ENCODE peak calls at places on chromosomes 12 and 14, in four cellular contexts. One of them, this sample, is unnamed.

GRCh38 chr12:70722584-70723343 is 85.5 kb upstream of the PTPRB start:
- DNase-seq in endodermal cell: no peak
- DNase-seq in heart left ventricle: no peak
- DNase-seq in AG09309: no peak
- DNase-seq in this sample: no peak

GRCh38 chr14:58299665-58300202 is 1.4 kb downstream of the ARID4A start:
- DNase-seq in endodermal cell: no peak
- DNase-seq in AG09309: no peak
- DNase-seq in heart left ventricle: no peak
- DNase-seq in this sample: no peak

GRCh38 chr12:22971771-22972191 is 346.8 kb downstream of the ETNK1 start:
- DNase-seq in AG09309: no peak
- DNase-seq in endodermal cell: no peak
- DNase-seq in heart left ventricle: no peak
- DNase-seq in this sample: no peak

GRCh38 chr12:46303039-46303666 is 34.3 kb upstream of the SLC38A1 start:
- DNase-seq in endodermal cell: peak; percentile 60
- DNase-seq in heart left ventricle: no peak
- DNase-seq in AG09309: no peak
- DNase-seq in this sample: no peak

GRCh38 chr14:72476657-72477499 is 417.0 kb downstream of the DPF3 start:
- DNase-seq in AG09309: peak; percentile 87
- DNase-seq in endodermal cell: peak; percentile 76
- DNase-seq in heart left ventricle: peak; percentile 57
- DNase-seq in this sample: peak; percentile 98

GRCh38 chr12:131831021-131831571 is 2.9 kb downstream of the MMP17 start:
- DNase-seq in AG09309: no peak
- DNase-seq in endodermal cell: peak; percentile 77
- DNase-seq in heart left ventricle: no peak
- DNase-seq in this sample: no peak

GRCh38 chr14:68665116-68665515 is 127.8 kb downstream of the ZFP36L1 start:
- DNase-seq in AG09309: no peak
- DNase-seq in heart left ventricle: no peak
- DNase-seq in endodermal cell: no peak
- DNase-seq in this sample: no peak

GRCh38 chr14:105503918-105504692 is 13.1 kb downstream of the TEDC1 start:
- DNase-seq in AG09309: no peak
- DNase-seq in endodermal cell: no peak
- DNase-seq in heart left ventricle: no peak
- DNase-seq in this sample: no peak

GRCh38 chr14:101947577-101947903 is 16.8 kb upstream of the DYNC1H1 start:
- DNase-seq in heart left ventricle: no peak
- DNase-seq in AG09309: no peak
- DNase-seq in endodermal cell: no peak
- DNase-seq in this sample: no peak

GRCh38 chr12:68530965-68531364 is 79.7 kb upstream of the RAP1B start:
- DNase-seq in AG09309: peak; percentile 80
- DNase-seq in endodermal cell: no peak
- DNase-seq in heart left ventricle: no peak
- DNase-seq in this sample: no peak

GRCh38 chr14:37988472-37988871 is 219.2 kb upstream of the SSTR1 start:
- DNase-seq in endodermal cell: no peak
- DNase-seq in AG09309: no peak
- DNase-seq in heart left ventricle: no peak
- DNase-seq in this sample: no peak

GRCh38 chr12:111761706-111762105 is 5.0 kb upstream of the ALDH2 start:
- DNase-seq in AG09309: no peak
- DNase-seq in endodermal cell: no peak
- DNase-seq in heart left ventricle: no peak
- DNase-seq in this sample: no peak

GRCh38 chr14:68977741-68978549 is 1.2 kb downstream of the ACTN1 start:
- DNase-seq in heart left ventricle: peak; percentile 73
- DNase-seq in endodermal cell: peak; percentile 80
- DNase-seq in AG09309: peak; percentile 88
- DNase-seq in this sample: no peak

GRCh38 chr14:90535556-90535930 is 138.7 kb downstream of the CALM1 start:
- DNase-seq in heart left ventricle: no peak
- DNase-seq in AG09309: no peak
- DNase-seq in endodermal cell: no peak
- DNase-seq in this sample: no peak

GRCh38 chr14:22131749-22132476 is 457.1 kb downstream of the DAD1 start:
- DNase-seq in endodermal cell: peak; percentile 81
- DNase-seq in heart left ventricle: no peak
- DNase-seq in AG09309: no peak
- DNase-seq in this sample: no peak

GRCh38 chr12:107330901-107331431 is 237.6 kb upstream of the CRY1 start:
- DNase-seq in heart left ventricle: no peak
- DNase-seq in AG09309: no peak
- DNase-seq in endodermal cell: peak; percentile 61
- DNase-seq in this sample: no peak

GRCh38 chr14:98408713-98409112 is 863.3 kb downstream of the BCL11B start:
- DNase-seq in endodermal cell: no peak
- DNase-seq in AG09309: no peak
- DNase-seq in heart left ventricle: no peak
- DNase-seq in this sample: no peak

GRCh38 chr12:45601888-45602287 is 127.6 kb upstream of the ARID2 start:
- DNase-seq in endodermal cell: no peak
- DNase-seq in heart left ventricle: no peak
- DNase-seq in AG09309: no peak
- DNase-seq in this sample: no peak

DNA sequence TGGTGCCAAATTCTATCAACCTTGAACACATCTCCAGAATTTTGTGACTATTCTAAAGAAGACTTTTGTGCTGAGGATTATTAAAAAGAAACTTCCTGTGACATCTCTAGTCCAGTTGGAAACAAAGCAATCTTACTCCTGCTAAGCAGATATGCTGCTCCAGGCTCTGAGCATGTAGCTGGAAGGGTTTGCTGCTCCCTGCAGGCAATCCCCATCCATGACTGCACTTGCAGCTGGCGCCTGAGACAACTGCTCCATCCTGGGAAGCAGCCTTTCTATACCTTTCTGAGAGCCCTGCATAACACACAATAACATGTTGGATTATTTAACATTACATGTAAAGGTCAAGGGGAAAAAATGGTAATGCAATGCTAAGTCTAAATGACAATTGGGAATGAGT is 105.1 kb downstream of the NDUFA12 start:
- DNase-seq in endodermal cell: peak; percentile 65
- DNase-seq in heart left ventricle: no peak
- DNase-seq in AG09309: no peak
- DNase-seq in this sample: no peak
- TF ChIP-seq CTCF in endodermal cell: peak; percentile 70
- TF ChIP-seq CTCF in heart left ventricle: no peak
- TF ChIP-seq CTCF in AG09309: peak; percentile 26
- TF ChIP-seq CTCF in this sample: peak; percentile 55

GRCh38 chr12:53217049-53217929 is 10.2 kb upstream of the ITGB7 start:
- DNase-seq in AG09309: no peak
- DNase-seq in endodermal cell: peak; percentile 93
- DNase-seq in heart left ventricle: peak; percentile 50
- DNase-seq in this sample: no peak
- H3K4me3 ChIP-seq in AG09309: peak overlapping the region; percentile 83
- H3K4me3 ChIP-seq in endodermal cell: no peak overlapping the region
- H3K4me3 ChIP-seq in heart left ventricle: peak overlapping the region; percentile 68
- H3K4me3 ChIP-seq in this sample: no peak overlapping the region

GRCh38 chr14:93135399-93135798 is 19.7 kb upstream of the ITPK1 start:
- DNase-seq in endodermal cell: no peak
- DNase-seq in AG09309: no peak
- DNase-seq in heart left ventricle: no peak
- DNase-seq in this sample: no peak

GRCh38 chr14:93133476-93133875 is 17.8 kb upstream of the ITPK1 start:
- DNase-seq in endodermal cell: no peak
- DNase-seq in heart left ventricle: no peak
- DNase-seq in AG09309: peak; percentile 62
- DNase-seq in this sample: no peak

GRCh38 chr14:93142854-93143652 is 27.3 kb upstream of the ITPK1 start:
- DNase-seq in heart left ventricle: no peak
- DNase-seq in endodermal cell: no peak
- DNase-seq in AG09309: no peak
- DNase-seq in this sample: no peak

GRCh38 chr14:93136009-93136408 is 20.3 kb upstream of the ITPK1 start:
- DNase-seq in heart left ventricle: no peak
- DNase-seq in AG09309: no peak
- DNase-seq in endodermal cell: no peak
- DNase-seq in this sample: no peak

GRCh38 chr14:93137864-93138263 is 22.1 kb upstream of the ITPK1 start:
- DNase-seq in heart left ventricle: peak; percentile 69
- DNase-seq in endodermal cell: peak; percentile 52
- DNase-seq in AG09309: no peak
- DNase-seq in this sample: no peak
- TF ChIP-seq CTCF in heart left ventricle: peak; percentile 14
- TF ChIP-seq CTCF in endodermal cell: peak; percentile 38
- TF ChIP-seq CTCF in AG09309: no peak
- TF ChIP-seq CTCF in this sample: peak; percentile 31

GRCh38 chr12:8037947-8038346 is 5.4 kb downstream of the FOXJ2 start:
- DNase-seq in heart left ventricle: no peak
- DNase-seq in AG09309: no peak
- DNase-seq in endodermal cell: peak; percentile 67
- DNase-seq in this sample: no peak
- H3K4me3 ChIP-seq in heart left ventricle: peak overlapping the region; percentile 48
- H3K4me3 ChIP-seq in AG09309: no peak overlapping the region
- H3K4me3 ChIP-seq in endodermal cell: peak overlapping the region; percentile 74
- H3K4me3 ChIP-seq in this sample: no peak overlapping the region

DNA sequence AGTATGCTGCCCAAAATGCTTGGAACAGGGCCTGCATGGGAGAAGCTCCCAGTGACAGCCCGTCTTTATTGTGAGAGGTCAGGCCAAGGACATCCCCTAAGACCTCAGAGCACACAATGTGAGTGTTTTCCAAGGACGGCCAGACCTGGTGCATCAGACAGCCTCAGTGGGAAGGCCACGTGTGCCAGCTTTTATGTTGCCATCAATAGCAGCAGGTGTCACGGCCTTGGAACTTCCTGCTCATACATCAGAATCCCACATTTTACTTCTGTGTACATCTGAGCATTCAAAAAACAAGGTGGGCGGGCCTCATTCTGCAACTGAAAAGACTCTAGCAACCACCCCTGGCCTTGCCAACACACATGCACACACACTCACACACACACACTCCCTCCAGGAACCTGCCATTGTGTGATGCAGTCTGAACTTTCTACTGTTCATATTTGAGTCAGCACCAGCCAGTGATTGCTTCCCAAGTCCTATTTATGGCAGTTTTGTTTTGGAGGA is 753.1 kb upstream of the TBX3 start:
- DNase-seq in endodermal cell: no peak
- DNase-seq in heart left ventricle: peak; percentile 34
- DNase-seq in AG09309: no peak
- DNase-seq in this sample: no peak
- TF ChIP-seq CTCF in endodermal cell: no peak
- TF ChIP-seq CTCF in heart left ventricle: no peak
- TF ChIP-seq CTCF in AG09309: no peak
- TF ChIP-seq CTCF in this sample: no peak

DNA sequence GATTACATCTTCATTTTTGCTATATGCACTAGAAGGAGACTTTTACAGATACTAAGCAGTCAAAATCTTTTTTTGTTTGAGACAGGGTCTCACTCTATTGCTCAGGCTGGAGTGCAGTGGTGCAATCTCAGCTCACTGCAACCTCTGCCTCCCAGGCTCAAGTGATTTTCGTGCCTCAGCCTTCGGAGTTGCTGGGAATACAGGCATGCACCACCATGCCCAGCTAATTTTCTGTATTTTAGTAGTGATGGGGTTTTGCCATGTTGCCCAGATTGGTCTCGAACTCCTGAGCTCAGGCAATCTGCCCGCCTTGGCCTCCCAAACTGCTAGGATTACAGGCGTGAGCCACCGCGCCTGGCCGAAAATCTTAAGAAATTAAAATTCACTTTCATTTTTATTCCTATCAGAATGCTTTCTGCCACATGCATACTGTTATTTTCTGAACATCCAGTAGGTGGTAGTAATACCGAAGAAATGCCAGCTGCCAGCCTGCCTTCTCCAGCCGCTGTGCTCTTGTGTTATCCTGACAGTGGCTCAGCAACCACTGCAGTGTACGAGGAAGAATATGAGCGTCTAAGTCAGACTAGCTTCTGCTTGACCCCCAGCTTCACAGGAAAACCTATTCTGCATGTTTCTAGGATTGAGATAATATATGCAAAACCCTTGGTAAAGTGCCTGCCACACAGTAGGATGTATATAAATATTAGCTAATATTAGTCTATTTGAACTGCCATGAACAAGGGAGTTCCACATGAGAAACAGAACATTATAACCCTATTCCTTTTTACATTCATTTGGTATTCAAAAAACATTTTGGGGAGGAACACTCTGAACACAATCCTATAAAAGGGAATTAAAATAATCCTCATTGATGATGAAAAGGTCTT is 54.2 kb downstream of the RPAP3 start:
- DNase-seq in heart left ventricle: peak; percentile 61
- DNase-seq in AG09309: peak; percentile 24
- DNase-seq in endodermal cell: peak; percentile 82
- DNase-seq in this sample: peak; percentile 13
- H3K4me3 ChIP-seq in heart left ventricle: peak overlapping the region; percentile 45
- H3K4me3 ChIP-seq in AG09309: no peak overlapping the region
- H3K4me3 ChIP-seq in endodermal cell: no peak overlapping the region
- H3K4me3 ChIP-seq in this sample: no peak overlapping the region

DNA sequence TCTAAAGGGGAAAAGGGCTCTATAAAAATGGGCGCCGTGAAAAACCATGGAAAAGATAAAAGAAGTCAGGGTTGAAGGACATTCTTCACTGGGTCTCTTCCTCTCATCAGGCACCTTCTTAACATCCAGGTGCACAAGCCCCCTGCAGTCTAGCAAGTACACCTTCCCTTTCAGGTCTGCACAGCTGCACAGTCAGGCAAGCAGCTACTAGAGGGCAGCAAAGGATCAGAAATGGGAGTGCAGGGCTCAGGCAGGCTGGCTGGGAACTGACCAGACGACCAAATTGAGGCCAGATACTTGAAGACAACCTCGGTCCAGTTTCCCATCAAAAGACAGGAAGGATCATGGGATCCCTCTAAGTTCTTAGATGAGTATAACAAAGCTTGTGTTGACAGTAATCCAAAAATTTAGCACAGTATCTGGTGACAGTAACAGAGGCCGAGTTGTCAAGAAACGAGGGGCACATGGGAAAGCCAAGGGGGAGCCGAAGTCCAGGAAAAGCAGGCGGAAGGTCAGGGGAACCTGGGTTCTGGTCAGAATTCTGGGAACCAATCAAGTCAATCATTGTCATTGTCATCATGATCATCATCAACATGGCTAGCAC is 10.1 kb upstream of the GRIP1 start:
- DNase-seq in AG09309: no peak
- DNase-seq in heart left ventricle: peak; percentile 27
- DNase-seq in endodermal cell: peak; percentile 94
- DNase-seq in this sample: no peak
- TF ChIP-seq CTCF in AG09309: peak; percentile 47
- TF ChIP-seq CTCF in heart left ventricle: peak; percentile 42
- TF ChIP-seq CTCF in endodermal cell: peak; percentile 93
- TF ChIP-seq CTCF in this sample: peak; percentile 88

This sample was measured in epithelial cell of proximal tubule.